ENCODE peak calls at places on chromosomes 16 and 17, in five cellular contexts. One of them, this sample, is unnamed. For H3K4me1, the result is how much of the 10 kb centered on the place peaks cover.

GRCh38 chr16:90046122-90046970 is 27.1 kb upstream of the DBNDD1 start:
- DNase-seq in GM12878: no peak
- DNase-seq in prostate gland: no peak
- DNase-seq in stomach: no peak
- DNase-seq in endothelial cell of umbilical vein: no peak
- DNase-seq in this sample: no peak

GRCh38 chr16:49700928-49701685 is 154.8 kb downstream of the ZNF423 start:
- DNase-seq in GM12878: no peak
- DNase-seq in prostate gland: no peak
- DNase-seq in stomach: no peak
- DNase-seq in endothelial cell of umbilical vein: no peak
- DNase-seq in this sample: no peak

GRCh38 chr17:67365762-67366192 is 600 bp downstream of the PSMD12 start:
- DNase-seq in GM12878: no peak
- DNase-seq in prostate gland: no peak
- DNase-seq in stomach: no peak
- DNase-seq in endothelial cell of umbilical vein: peak
- DNase-seq in this sample: no peak

GRCh38 chr16:79651363-79651762 is 50.8 kb upstream of the MAF start:
- DNase-seq in GM12878: no peak
- DNase-seq in prostate gland: peak
- DNase-seq in stomach: peak
- DNase-seq in endothelial cell of umbilical vein: no peak
- DNase-seq in this sample: no peak

GRCh38 chr16:88456356-88457292 is 3.5 kb downstream of the ZFPM1 start:
- DNase-seq in GM12878: no peak
- DNase-seq in prostate gland: no peak
- DNase-seq in stomach: no peak
- DNase-seq in endothelial cell of umbilical vein: no peak
- DNase-seq in this sample: no peak

GRCh38 chr17:43465049-43465448 is 18.7 kb upstream of the DHX8 start:
- DNase-seq in GM12878: no peak
- DNase-seq in prostate gland: no peak
- DNase-seq in stomach: no peak
- DNase-seq in endothelial cell of umbilical vein: no peak
- DNase-seq in this sample: no peak

GRCh38 chr16:47726031-47726675 is 265.0 kb downstream of the PHKB start:
- DNase-seq in GM12878: no peak
- DNase-seq in prostate gland: no peak
- DNase-seq in stomach: no peak
- DNase-seq in endothelial cell of umbilical vein: no peak
- DNase-seq in this sample: peak

GRCh38 chr17:53499277-53499676 is 323.4 kb upstream of the KIF2B start:
- DNase-seq in GM12878: no peak
- DNase-seq in prostate gland: no peak
- DNase-seq in stomach: no peak
- DNase-seq in endothelial cell of umbilical vein: no peak
- DNase-seq in this sample: no peak

GRCh38 chr17:19569785-19570496 is 36.3 kb downstream of the SLC47A1 start:
- DNase-seq in GM12878: no peak
- DNase-seq in prostate gland: no peak
- DNase-seq in stomach: no peak
- DNase-seq in endothelial cell of umbilical vein: no peak
- DNase-seq in this sample: no peak

GRCh38 chr17:18122991-18123753 is 14.6 kb downstream of the MYO15A start:
- DNase-seq in GM12878: no peak
- DNase-seq in prostate gland: no peak
- DNase-seq in stomach: no peak
- DNase-seq in endothelial cell of umbilical vein: no peak
- DNase-seq in this sample: no peak

GRCh38 chr16:54628796-54629625 is 301.7 kb upstream of the IRX5 start:
- DNase-seq in GM12878: no peak
- DNase-seq in prostate gland: no peak
- DNase-seq in stomach: peak
- DNase-seq in endothelial cell of umbilical vein: no peak
- DNase-seq in this sample: peak

GRCh38 chr16:88348377-88349152 is 34.2 kb upstream of the ZNF469 start:
- DNase-seq in GM12878: no peak
- DNase-seq in prostate gland: no peak
- DNase-seq in stomach: no peak
- DNase-seq in endothelial cell of umbilical vein: no peak
- DNase-seq in this sample: no peak

GRCh38 chr17:42979511-42980273 is at the start of gene PTGES3L:
- DNase-seq in GM12878: no peak
- DNase-seq in prostate gland: peak
- DNase-seq in stomach: no peak
- DNase-seq in endothelial cell of umbilical vein: no peak
- DNase-seq in this sample: no peak

GRCh38 chr17:29495011-29495410 is 71.8 kb downstream of the ABHD15 start:
- DNase-seq in GM12878: no peak
- DNase-seq in prostate gland: no peak
- DNase-seq in stomach: no peak
- DNase-seq in endothelial cell of umbilical vein: no peak
- DNase-seq in this sample: no peak

GRCh38 chr16:14298374-14299122 is 227.4 kb downstream of the MRTFB start:
- DNase-seq in GM12878: no peak
- DNase-seq in prostate gland: no peak
- DNase-seq in stomach: no peak
- DNase-seq in endothelial cell of umbilical vein: no peak
- DNase-seq in this sample: no peak

GRCh38 chr16:66131156-66131807 is 235.2 kb upstream of the CDH5 start:
- DNase-seq in GM12878: no peak
- DNase-seq in prostate gland: no peak
- DNase-seq in stomach: no peak
- DNase-seq in endothelial cell of umbilical vein: no peak
- DNase-seq in this sample: no peak

GRCh38 chr16:84045001-84045817 is 2.6 kb upstream of the SLC38A8 start:
- DNase-seq in GM12878: no peak
- DNase-seq in prostate gland: no peak
- DNase-seq in stomach: no peak
- DNase-seq in endothelial cell of umbilical vein: no peak
- DNase-seq in this sample: no peak

GRCh38 chr16:82111944-82112343 is 58.1 kb downstream of the MPHOSPH6 start:
- DNase-seq in GM12878: no peak
- DNase-seq in prostate gland: no peak
- DNase-seq in stomach: no peak
- DNase-seq in endothelial cell of umbilical vein: no peak
- DNase-seq in this sample: no peak

GRCh38 chr17:75909812-75910274 is 5.2 kb upstream of the MRPL38 start:
- DNase-seq in GM12878: no peak
- DNase-seq in prostate gland: peak
- DNase-seq in stomach: no peak
- DNase-seq in endothelial cell of umbilical vein: no peak
- DNase-seq in this sample: no peak

GRCh38 chr17:73189417-73190099 is 3.3 kb upstream of the COG1 start:
- DNase-seq in GM12878: no peak
- DNase-seq in prostate gland: peak
- DNase-seq in stomach: peak
- DNase-seq in endothelial cell of umbilical vein: no peak
- DNase-seq in this sample: no peak

GRCh38 chr17:77728022-77728671 is 230.4 kb upstream of the TNRC6C start:
- DNase-seq in GM12878: no peak
- DNase-seq in prostate gland: no peak
- DNase-seq in stomach: no peak
- DNase-seq in endothelial cell of umbilical vein: no peak
- DNase-seq in this sample: peak

GRCh38 chr17:20174588-20175265 is 165.6 kb downstream of the SPECC1 start:
- DNase-seq in GM12878: no peak
- DNase-seq in prostate gland: no peak
- DNase-seq in stomach: peak
- DNase-seq in endothelial cell of umbilical vein: no peak
- DNase-seq in this sample: no peak

GRCh38 chr17:49214665-49215360 is 4.3 kb downstream of the ABI3 start:
- DNase-seq in GM12878: no peak
- DNase-seq in prostate gland: no peak
- DNase-seq in stomach: peak
- DNase-seq in endothelial cell of umbilical vein: peak
- DNase-seq in this sample: no peak

GRCh38 chr16:8929086-8929748 is 34.5 kb downstream of the USP7 start:
- DNase-seq in GM12878: peak
- DNase-seq in prostate gland: no peak
- DNase-seq in stomach: no peak
- DNase-seq in endothelial cell of umbilical vein: no peak
- DNase-seq in this sample: no peak

GRCh38 chr17:41553176-41553575 is 18.7 kb downstream of the KRT9 start:
- DNase-seq in GM12878: no peak
- DNase-seq in prostate gland: no peak
- DNase-seq in stomach: no peak
- DNase-seq in endothelial cell of umbilical vein: no peak
- DNase-seq in this sample: no peak

GRCh38 chr17:29591737-29592624 is 951 bp upstream of the ANKRD13B start:
- DNase-seq in GM12878: no peak
- DNase-seq in prostate gland: peak
- DNase-seq in stomach: peak
- DNase-seq in endothelial cell of umbilical vein: peak
- DNase-seq in this sample: peak

GRCh38 chr16:57544129-57544653 is 1.7 kb downstream of the ADGRG5 start:
- DNase-seq in GM12878: peak
- DNase-seq in prostate gland: no peak
- DNase-seq in stomach: no peak
- DNase-seq in endothelial cell of umbilical vein: no peak
- DNase-seq in this sample: no peak

GRCh38 chr16:84369938-84370627 is 1.7 kb downstream of the ATP2C2 start:
- DNase-seq in GM12878: no peak
- DNase-seq in prostate gland: no peak
- DNase-seq in stomach: no peak
- DNase-seq in endothelial cell of umbilical vein: no peak
- DNase-seq in this sample: no peak

GRCh38 chr16:28000314-28000713 is 63.2 kb downstream of the GSG1L start:
- DNase-seq in GM12878: no peak
- DNase-seq in prostate gland: no peak
- DNase-seq in stomach: no peak
- DNase-seq in endothelial cell of umbilical vein: no peak
- DNase-seq in this sample: no peak

GRCh38 chr16:28001642-28002041 is 61.9 kb downstream of the GSG1L start:
- DNase-seq in GM12878: no peak
- DNase-seq in prostate gland: no peak
- DNase-seq in stomach: no peak
- DNase-seq in endothelial cell of umbilical vein: no peak
- DNase-seq in this sample: no peak

GRCh38 chr16:28001184-28001583 is 62.3 kb downstream of the GSG1L start:
- DNase-seq in GM12878: no peak
- DNase-seq in prostate gland: no peak
- DNase-seq in stomach: no peak
- DNase-seq in endothelial cell of umbilical vein: no peak
- DNase-seq in this sample: no peak

GRCh38 chr16:28003021-28003865 is 60.3 kb downstream of the GSG1L start:
- DNase-seq in GM12878: no peak
- DNase-seq in prostate gland: no peak
- DNase-seq in stomach: no peak
- DNase-seq in endothelial cell of umbilical vein: no peak
- DNase-seq in this sample: no peak

GRCh38 chr16:28003923-28004322 is 59.6 kb downstream of the GSG1L start:
- DNase-seq in GM12878: no peak
- DNase-seq in prostate gland: no peak
- DNase-seq in stomach: no peak
- DNase-seq in endothelial cell of umbilical vein: no peak
- DNase-seq in this sample: no peak
- H3K4me1 ChIP-seq in GM12878: under half
- H3K4me1 ChIP-seq in prostate gland: under half
- H3K4me1 ChIP-seq in stomach: under half
- H3K4me1 ChIP-seq in endothelial cell of umbilical vein: under half
- H3K4me1 ChIP-seq in this sample: under half

DNA sequence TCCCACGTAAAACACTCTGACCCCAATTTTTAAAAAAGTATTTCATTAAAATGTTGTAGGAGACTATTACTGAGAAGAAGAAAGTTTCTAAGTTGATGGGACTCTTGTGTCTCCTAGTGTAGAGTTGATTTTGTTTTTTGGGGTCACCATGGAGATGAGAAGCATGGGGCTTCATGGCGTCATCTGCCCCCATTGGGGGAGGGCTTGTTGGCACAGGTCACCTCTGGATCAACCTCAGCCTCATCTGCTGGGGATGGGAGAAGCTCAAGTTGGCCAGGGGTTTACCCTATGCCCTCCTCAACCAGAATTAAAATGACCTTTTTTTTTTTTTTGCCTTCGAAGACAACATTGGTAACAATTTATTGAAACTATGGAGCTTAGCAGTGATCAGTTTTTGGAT is 28.3 kb downstream of the MSI2 start:
- DNase-seq in GM12878: no peak
- DNase-seq in prostate gland: no peak
- DNase-seq in stomach: no peak
- DNase-seq in endothelial cell of umbilical vein: no peak
- DNase-seq in this sample: no peak
- TF ChIP-seq POLR2AphosphoS5 in GM12878: no peak
- TF ChIP-seq POLR2AphosphoS5 in prostate gland: no peak
- TF ChIP-seq POLR2AphosphoS5 in stomach: no peak
- TF ChIP-seq POLR2AphosphoS5 in endothelial cell of umbilical vein: no peak
- TF ChIP-seq POLR2AphosphoS5 in this sample: no peak

DNA sequence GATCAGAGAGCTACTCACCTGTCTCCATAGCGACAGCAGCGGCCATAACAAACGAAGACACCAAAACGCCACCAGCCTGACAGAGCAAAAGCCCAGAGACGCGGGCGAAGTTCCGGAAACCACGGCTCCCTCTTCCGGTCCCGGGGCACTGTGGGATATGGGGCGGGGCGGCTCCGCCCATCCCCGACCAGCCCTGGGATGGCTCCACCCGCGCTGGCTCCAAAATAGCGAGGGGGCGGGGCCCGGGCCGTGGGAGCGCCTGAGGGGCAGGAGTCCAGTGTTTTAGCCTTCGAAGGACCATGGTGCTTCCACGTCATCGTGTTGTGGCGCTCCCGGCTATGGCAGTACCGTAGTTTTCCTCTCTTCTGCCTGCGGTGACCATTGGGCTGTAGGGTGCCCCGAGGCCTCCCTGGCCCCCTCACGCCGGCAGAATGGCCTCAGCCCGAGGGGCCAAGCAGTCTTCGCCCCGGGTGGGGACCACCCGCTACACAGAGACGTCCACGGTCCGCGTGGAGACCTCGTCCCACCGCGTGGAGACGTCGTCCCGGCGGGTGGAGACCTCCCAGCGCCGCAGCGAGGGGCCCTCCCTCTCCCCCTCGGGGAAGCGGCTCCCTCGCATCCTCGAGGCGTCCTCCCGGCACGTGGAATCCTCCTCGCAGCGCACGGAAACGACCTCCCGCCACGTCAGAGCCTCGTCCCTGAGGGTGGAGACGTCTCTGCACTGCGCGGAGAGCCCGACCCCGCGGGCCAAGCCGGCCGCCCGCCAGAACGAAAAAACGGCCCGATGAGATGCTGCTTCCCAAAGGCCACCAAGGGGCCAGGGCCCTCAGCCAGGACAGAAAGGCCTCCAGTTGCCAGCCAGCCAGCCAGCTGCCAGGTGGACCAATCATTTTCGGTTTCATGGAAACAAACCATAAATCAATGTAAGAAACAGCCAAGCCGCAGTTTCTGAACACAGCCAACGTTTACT is at the start of the genes C17orf100 and MED31:
- DNase-seq in GM12878: peak
- DNase-seq in prostate gland: peak
- DNase-seq in stomach: peak
- DNase-seq in endothelial cell of umbilical vein: peak
- DNase-seq in this sample: peak
- TF ChIP-seq POLR2A in GM12878: peak
- TF ChIP-seq POLR2A in prostate gland: peak
- TF ChIP-seq POLR2A in stomach: no peak
- TF ChIP-seq POLR2A in endothelial cell of umbilical vein: peak
- TF ChIP-seq POLR2A in this sample: no peak

GRCh38 chr17:39097159-39097519 is 54.3 kb downstream of the PLXDC1 start:
- DNase-seq in GM12878: no peak
- DNase-seq in prostate gland: no peak
- DNase-seq in stomach: no peak
- DNase-seq in endothelial cell of umbilical vein: no peak
- DNase-seq in this sample: no peak
- H3K4me1 ChIP-seq in GM12878: under half
- H3K4me1 ChIP-seq in prostate gland: under half
- H3K4me1 ChIP-seq in stomach: under half
- H3K4me1 ChIP-seq in endothelial cell of umbilical vein: under half
- H3K4me1 ChIP-seq in this sample: under half

This sample was measured in esophagus muscularis mucosa.